ENCODE peak calls at places on chromosome 11, in eight cellular contexts. One of them, this sample, is unnamed.

GRCh38 chr11:12087075-12087775 is 23.2 kb upstream of the MICAL2 start:
- DNase-seq in OCI-LY7: no peak
- DNase-seq in heart right ventricle: no peak
- DNase-seq in A549: no peak
- DNase-seq in endothelial cell of umbilical vein: peak
- DNase-seq in K562: no peak
- DNase-seq in adrenal gland: no peak
- DNase-seq in stomach: no peak
- DNase-seq in this sample: peak

GRCh38 chr11:113193894-113194293 is 120.5 kb upstream of the TTC12 start:
- DNase-seq in OCI-LY7: no peak
- DNase-seq in heart right ventricle: peak
- DNase-seq in A549: no peak
- DNase-seq in endothelial cell of umbilical vein: no peak
- DNase-seq in K562: no peak
- DNase-seq in adrenal gland: peak
- DNase-seq in stomach: peak
- DNase-seq in this sample: no peak

GRCh38 chr11:32566527-32566926 is 17.1 kb upstream of the EIF3M start:
- DNase-seq in OCI-LY7: no peak
- DNase-seq in heart right ventricle: no peak
- DNase-seq in A549: no peak
- DNase-seq in endothelial cell of umbilical vein: no peak
- DNase-seq in K562: no peak
- DNase-seq in adrenal gland: no peak
- DNase-seq in stomach: no peak
- DNase-seq in this sample: no peak

GRCh38 chr11:10072841-10073240 is 221.2 kb downstream of the SBF2 start:
- DNase-seq in OCI-LY7: no peak
- DNase-seq in heart right ventricle: no peak
- DNase-seq in A549: no peak
- DNase-seq in endothelial cell of umbilical vein: no peak
- DNase-seq in K562: no peak
- DNase-seq in adrenal gland: no peak
- DNase-seq in stomach: no peak
- DNase-seq in this sample: no peak

GRCh38 chr11:45405916-45406670 is 120.0 kb upstream of the SYT13 start:
- DNase-seq in OCI-LY7: peak
- DNase-seq in heart right ventricle: no peak
- DNase-seq in A549: no peak
- DNase-seq in endothelial cell of umbilical vein: peak
- DNase-seq in K562: no peak
- DNase-seq in adrenal gland: no peak
- DNase-seq in stomach: peak
- DNase-seq in this sample: no peak

GRCh38 chr11:85827768-85828639 is 17.1 kb upstream of the SYTL2 start:
- DNase-seq in OCI-LY7: no peak
- DNase-seq in heart right ventricle: no peak
- DNase-seq in A549: peak
- DNase-seq in endothelial cell of umbilical vein: peak
- DNase-seq in K562: no peak
- DNase-seq in adrenal gland: no peak
- DNase-seq in stomach: no peak
- DNase-seq in this sample: peak

GRCh38 chr11:83025267-83025704 is 46.4 kb downstream of the RAB30 start:
- DNase-seq in OCI-LY7: no peak
- DNase-seq in heart right ventricle: no peak
- DNase-seq in A549: no peak
- DNase-seq in endothelial cell of umbilical vein: peak
- DNase-seq in K562: no peak
- DNase-seq in adrenal gland: no peak
- DNase-seq in stomach: no peak
- DNase-seq in this sample: no peak

GRCh38 chr11:125347261-125347585 is 148.8 kb downstream of the FEZ1 start:
- DNase-seq in OCI-LY7: no peak
- DNase-seq in heart right ventricle: no peak
- DNase-seq in A549: no peak
- DNase-seq in endothelial cell of umbilical vein: no peak
- DNase-seq in K562: no peak
- DNase-seq in adrenal gland: no peak
- DNase-seq in stomach: no peak
- DNase-seq in this sample: no peak

GRCh38 chr11:100980156-100980555 is 149.5 kb downstream of the PGR start:
- DNase-seq in OCI-LY7: peak
- DNase-seq in heart right ventricle: no peak
- DNase-seq in A549: peak
- DNase-seq in endothelial cell of umbilical vein: peak
- DNase-seq in K562: no peak
- DNase-seq in adrenal gland: no peak
- DNase-seq in stomach: no peak
- DNase-seq in this sample: no peak

GRCh38 chr11:100908746-100909145 is 220.9 kb downstream of the PGR start:
- DNase-seq in OCI-LY7: no peak
- DNase-seq in heart right ventricle: no peak
- DNase-seq in A549: no peak
- DNase-seq in endothelial cell of umbilical vein: no peak
- DNase-seq in K562: no peak
- DNase-seq in adrenal gland: no peak
- DNase-seq in stomach: no peak
- DNase-seq in this sample: no peak

GRCh38 chr11:12856338-12856737 is 152.8 kb upstream of the RASSF10 start:
- DNase-seq in OCI-LY7: no peak
- DNase-seq in heart right ventricle: no peak
- DNase-seq in A549: no peak
- DNase-seq in endothelial cell of umbilical vein: no peak
- DNase-seq in K562: no peak
- DNase-seq in adrenal gland: no peak
- DNase-seq in stomach: no peak
- DNase-seq in this sample: peak

GRCh38 chr11:111135101-111135500 is 110.4 kb upstream of the POU2AF2 start:
- DNase-seq in OCI-LY7: no peak
- DNase-seq in heart right ventricle: no peak
- DNase-seq in A549: no peak
- DNase-seq in endothelial cell of umbilical vein: no peak
- DNase-seq in K562: no peak
- DNase-seq in adrenal gland: no peak
- DNase-seq in stomach: no peak
- DNase-seq in this sample: no peak

GRCh38 chr11:66115638-66116410 is 45.8 kb downstream of the PACS1 start:
- DNase-seq in OCI-LY7: peak
- DNase-seq in heart right ventricle: no peak
- DNase-seq in A549: no peak
- DNase-seq in endothelial cell of umbilical vein: peak
- DNase-seq in K562: no peak
- DNase-seq in adrenal gland: no peak
- DNase-seq in stomach: no peak
- DNase-seq in this sample: peak

GRCh38 chr11:134512791-134513538 is 100.9 kb upstream of the B3GAT1 start:
- DNase-seq in OCI-LY7: no peak
- DNase-seq in heart right ventricle: no peak
- DNase-seq in A549: no peak
- DNase-seq in endothelial cell of umbilical vein: no peak
- DNase-seq in K562: no peak
- DNase-seq in adrenal gland: no peak
- DNase-seq in stomach: peak
- DNase-seq in this sample: no peak

GRCh38 chr11:67544591-67545242 is 21.5 kb upstream of the CABP2 start:
- DNase-seq in OCI-LY7: no peak
- DNase-seq in heart right ventricle: no peak
- DNase-seq in A549: no peak
- DNase-seq in endothelial cell of umbilical vein: no peak
- DNase-seq in K562: no peak
- DNase-seq in adrenal gland: no peak
- DNase-seq in stomach: no peak
- DNase-seq in this sample: peak

GRCh38 chr11:60343094-60343704 is 16.1 kb downstream of the MS4A6E start:
- DNase-seq in OCI-LY7: peak
- DNase-seq in heart right ventricle: no peak
- DNase-seq in A549: peak
- DNase-seq in endothelial cell of umbilical vein: peak
- DNase-seq in K562: peak
- DNase-seq in adrenal gland: no peak
- DNase-seq in stomach: no peak
- DNase-seq in this sample: peak

GRCh38 chr11:38498721-38499120 is 1900.7 kb upstream of the RAG2 start:
- DNase-seq in OCI-LY7: no peak
- DNase-seq in heart right ventricle: no peak
- DNase-seq in A549: no peak
- DNase-seq in endothelial cell of umbilical vein: no peak
- DNase-seq in K562: peak
- DNase-seq in adrenal gland: no peak
- DNase-seq in stomach: no peak
- DNase-seq in this sample: peak

GRCh38 chr11:119484741-119485605 is 62.0 kb upstream of the THY1 start:
- DNase-seq in OCI-LY7: peak
- DNase-seq in heart right ventricle: no peak
- DNase-seq in A549: no peak
- DNase-seq in endothelial cell of umbilical vein: no peak
- DNase-seq in K562: no peak
- DNase-seq in adrenal gland: peak
- DNase-seq in stomach: peak
- DNase-seq in this sample: peak

GRCh38 chr11:46537851-46538295 is 56.0 kb downstream of the AMBRA1 start:
- DNase-seq in OCI-LY7: peak
- DNase-seq in heart right ventricle: peak
- DNase-seq in A549: peak
- DNase-seq in endothelial cell of umbilical vein: peak
- DNase-seq in K562: peak
- DNase-seq in adrenal gland: peak
- DNase-seq in stomach: peak
- DNase-seq in this sample: peak

DNA sequence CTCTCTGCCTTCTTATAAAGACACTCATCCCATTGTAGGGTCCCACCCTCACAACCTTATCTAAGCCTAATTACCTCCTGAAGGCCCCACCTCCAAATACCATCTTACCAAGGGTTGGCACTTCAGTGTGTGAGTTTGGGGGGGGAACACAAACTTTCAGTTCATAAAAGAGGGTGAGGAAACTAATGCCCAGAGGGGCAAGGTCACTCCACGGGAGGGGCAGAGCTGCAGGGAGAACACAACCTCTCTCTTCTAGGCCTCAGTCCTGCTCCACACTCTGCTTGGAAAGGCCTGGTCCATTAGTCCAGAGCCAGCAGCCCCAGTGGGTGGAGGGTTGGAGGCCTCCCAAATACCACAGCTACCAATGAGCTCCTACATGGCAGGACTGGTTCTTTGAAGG is 2.7 kb upstream of the BATF2 start:
- DNase-seq in OCI-LY7: no peak
- DNase-seq in heart right ventricle: no peak
- DNase-seq in A549: no peak
- DNase-seq in endothelial cell of umbilical vein: no peak
- DNase-seq in K562: no peak
- DNase-seq in adrenal gland: no peak
- DNase-seq in stomach: no peak
- DNase-seq in this sample: peak
- H3K27ac ChIP-seq in OCI-LY7: no peak
- H3K27ac ChIP-seq in heart right ventricle: no peak
- H3K27ac ChIP-seq in A549: peak
- H3K27ac ChIP-seq in endothelial cell of umbilical vein: no peak
- H3K27ac ChIP-seq in K562: peak
- H3K27ac ChIP-seq in adrenal gland: no peak
- H3K27ac ChIP-seq in stomach: no peak
- H3K27ac ChIP-seq in this sample: peak

DNA sequence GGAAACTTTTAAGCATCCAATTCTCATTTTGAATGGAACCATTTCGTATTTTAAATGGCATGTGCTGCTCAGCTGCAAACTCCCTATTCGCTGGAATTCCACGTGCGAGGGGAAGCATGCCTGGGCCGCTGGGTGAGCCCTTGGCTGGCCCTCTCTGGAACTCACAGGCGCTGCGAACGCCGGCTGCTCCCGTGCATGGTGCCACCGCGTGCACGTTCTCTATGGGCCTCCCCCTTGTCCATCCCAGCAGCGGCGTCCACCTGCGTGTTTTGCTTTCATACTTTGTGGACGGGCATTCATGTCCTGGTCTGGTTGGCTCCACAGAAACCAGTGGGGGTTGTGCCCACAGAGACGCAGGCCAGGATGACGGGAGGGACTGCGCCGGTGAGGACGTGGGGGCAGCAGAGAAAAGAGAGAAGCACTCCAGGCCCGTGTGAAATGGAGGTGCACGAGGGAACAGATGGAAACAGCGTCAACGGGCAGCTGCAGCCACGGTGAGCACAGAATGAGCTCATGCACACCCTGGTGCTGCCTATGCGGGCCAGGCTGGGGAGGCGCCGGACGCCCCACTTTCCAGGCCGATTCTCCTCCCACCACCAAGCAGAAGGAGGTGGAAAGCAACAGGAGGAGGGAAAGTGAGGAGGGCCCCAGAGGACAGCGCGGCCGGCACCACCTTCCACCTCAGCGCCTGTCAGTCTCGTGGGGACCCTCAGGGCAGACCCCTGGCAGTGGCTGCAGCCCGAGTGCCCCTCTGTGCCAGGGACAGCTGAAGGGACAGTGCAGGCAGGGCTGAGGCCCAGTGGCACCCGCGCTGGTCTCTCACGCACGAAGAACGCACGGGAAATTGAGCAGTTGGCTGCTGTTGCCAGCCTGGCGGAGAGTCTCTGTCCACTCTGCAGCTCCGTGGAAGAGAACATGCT is 29.1 kb downstream of the TOLLIP start:
- DNase-seq in OCI-LY7: no peak
- DNase-seq in heart right ventricle: no peak
- DNase-seq in A549: no peak
- DNase-seq in endothelial cell of umbilical vein: no peak
- DNase-seq in K562: no peak
- DNase-seq in adrenal gland: no peak
- DNase-seq in stomach: no peak
- DNase-seq in this sample: no peak
- H3K27ac ChIP-seq in OCI-LY7: no peak
- H3K27ac ChIP-seq in heart right ventricle: no peak
- H3K27ac ChIP-seq in A549: no peak
- H3K27ac ChIP-seq in endothelial cell of umbilical vein: no peak
- H3K27ac ChIP-seq in K562: no peak
- H3K27ac ChIP-seq in adrenal gland: no peak
- H3K27ac ChIP-seq in stomach: no peak
- H3K27ac ChIP-seq in this sample: no peak

GRCh38 chr11:28767574-28767973 is 659.4 kb downstream of the METTL15 start:
- DNase-seq in OCI-LY7: no peak
- DNase-seq in heart right ventricle: no peak
- DNase-seq in A549: no peak
- DNase-seq in endothelial cell of umbilical vein: peak
- DNase-seq in K562: no peak
- DNase-seq in adrenal gland: no peak
- DNase-seq in stomach: no peak
- DNase-seq in this sample: no peak
- H3K27ac ChIP-seq in OCI-LY7: no peak
- H3K27ac ChIP-seq in heart right ventricle: no peak
- H3K27ac ChIP-seq in A549: peak
- H3K27ac ChIP-seq in endothelial cell of umbilical vein: peak
- H3K27ac ChIP-seq in K562: no peak
- H3K27ac ChIP-seq in adrenal gland: no peak
- H3K27ac ChIP-seq in stomach: no peak
- H3K27ac ChIP-seq in this sample: no peak

DNA sequence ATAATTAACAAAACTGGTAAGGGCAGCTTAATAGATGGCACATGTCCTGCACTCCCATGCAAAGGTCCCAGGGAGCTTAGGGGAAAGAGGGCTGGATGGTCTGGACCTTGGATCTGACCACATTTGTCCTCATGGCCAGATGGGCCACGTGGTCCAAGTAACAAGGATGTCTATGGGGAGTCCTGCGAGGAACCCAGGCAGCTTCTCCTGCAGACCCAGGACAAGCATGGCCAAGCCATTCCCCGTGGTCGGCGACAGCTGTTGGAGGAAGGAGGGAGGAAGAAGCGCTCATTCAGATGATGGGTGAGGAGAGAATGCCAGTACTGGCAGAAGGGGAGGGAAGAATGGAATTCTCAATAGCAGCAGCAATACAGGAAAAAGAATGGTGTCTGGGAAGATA is 109.2 kb downstream of the DSCAML1 start:
- DNase-seq in OCI-LY7: no peak
- DNase-seq in heart right ventricle: no peak
- DNase-seq in A549: no peak
- DNase-seq in endothelial cell of umbilical vein: no peak
- DNase-seq in K562: no peak
- DNase-seq in adrenal gland: no peak
- DNase-seq in stomach: no peak
- DNase-seq in this sample: no peak
- H3K27ac ChIP-seq in OCI-LY7: no peak
- H3K27ac ChIP-seq in heart right ventricle: no peak
- H3K27ac ChIP-seq in A549: no peak
- H3K27ac ChIP-seq in endothelial cell of umbilical vein: no peak
- H3K27ac ChIP-seq in K562: no peak
- H3K27ac ChIP-seq in adrenal gland: no peak
- H3K27ac ChIP-seq in stomach: no peak
- H3K27ac ChIP-seq in this sample: no peak

This sample was measured in small intestine.